ENCODE peak calls at places on chromosomes 4 and X, in nine cellular contexts. X is CD4-positive, alpha-beta T cell; W is Panc1; L is brain microvascular endothelial cell; H is cardiac muscle cell; R is pancreas; A is CD4-positive, CD25-positive, alpha-beta regulatory T cell; K is effector memory CD4-positive, alpha-beta T cell; G is substantia nigra. P is an unnamed sample.

GRCh38 chr4:126269106-126269505 is 954.4 kb downstream of the FAT4 start:
- DNase-seq in K (no peak), H (peak; percentile 82), A (no peak), R (no peak), L (no peak), X (no peak), G (no peak), W (no peak), P (no peak)

GRCh38 chrX:134006484-134007161 is 21.2 kb upstream of the GPC3 start:
- DNase-seq in K (no peak), G (no peak), W (no peak), L (no peak), A (no peak), R (no peak), X (no peak), H (no peak), P (no peak)

GRCh38 chrX:133337250-133337649 is 78.0 kb downstream of the GPC4 start:
- DNase-seq in G (no peak), K (no peak), R (peak; percentile 86), L (no peak), H (no peak), X (no peak), W (no peak), A (no peak), P (peak; percentile 80)

GRCh38 chr4:33831667-33832066 is 2412.6 kb downstream of the ARAP2 start:
- DNase-seq in A (no peak), W (no peak), G (no peak), X (no peak), K (no peak), L (no peak), R (no peak), H (peak; percentile 56), P (no peak)

GRCh38 chr4:38803833-38804653 is 548 bp downstream of the TLR1 start:
- DNase-seq in W (no peak), H (peak; percentile 31), X (no peak), G (no peak), R (no peak), K (no peak), L (no peak), A (peak; percentile 48), P (no peak)

GRCh38 chrX:51860679-51861078 is 32.7 kb upstream of the MAGED1 start:
- DNase-seq in R (no peak), L (no peak), W (no peak), K (no peak), X (no peak), A (peak; percentile 1), H (peak; percentile 63), G (no peak), P (peak; percentile 28)

GRCh38 chr4:140755811-140756291 is 334 bp downstream of the TBC1D9 start:
- DNase-seq in L (no peak), K (no peak), G (no peak), H (peak; percentile 67), A (peak; percentile 18), X (no peak), W (no peak), R (peak; percentile 52), P (peak; percentile 46)

GRCh38 chr4:35252866-35253265 is 991.4 kb downstream of the ARAP2 start:
- DNase-seq in A (no peak), K (no peak), G (no peak), R (no peak), L (no peak), X (no peak), W (no peak), H (no peak), P (no peak)

GRCh38 chr4:32485976-32486375 is 1765.8 kb downstream of the PCDH7 start:
- DNase-seq in R (no peak), A (no peak), G (no peak), H (peak; percentile 41), X (no peak), W (no peak), K (no peak), L (no peak), P (no peak)

GRCh38 chr4:8710946-8711345 is 118.4 kb downstream of the CPZ start:
- DNase-seq in L (no peak), G (no peak), W (no peak), X (no peak), R (no peak), K (no peak), H (no peak), A (no peak), P (peak; percentile 4)
- H3K27ac ChIP-seq in L (no peak overlapping the region), G (no peak overlapping the region), W (no peak overlapping the region), X (no peak overlapping the region), R (no peak overlapping the region), K (no peak overlapping the region), H (no peak overlapping the region), A (no peak overlapping the region), P (no peak overlapping the region)

GRCh38 chr4:113962719-113963274 is 16.6 kb downstream of the ARSJ start:
- DNase-seq in A (no peak), L (no peak), R (no peak), G (no peak), X (no peak), H (no peak), K (no peak), W (no peak), P (no peak)
- H3K27ac ChIP-seq in A (no peak overlapping the region), L (no peak overlapping the region), R (no peak overlapping the region), G (no peak overlapping the region), X (no peak overlapping the region), H (no peak overlapping the region), K (no peak overlapping the region), W (peak overlapping the region; percentile 99), P (no peak overlapping the region)

GRCh38 chr4:110907801-110908313 is 285.0 kb upstream of the PITX2 start:
- DNase-seq in L (no peak), A (no peak), K (no peak), G (no peak), H (no peak), R (no peak), X (no peak), W (no peak), P (no peak)
- H3K27ac ChIP-seq in L (no peak overlapping the region), A (no peak overlapping the region), K (no peak overlapping the region), G (no peak overlapping the region), H (no peak overlapping the region), R (no peak overlapping the region), X (no peak overlapping the region), W (no peak overlapping the region), P (no peak overlapping the region)

DNA sequence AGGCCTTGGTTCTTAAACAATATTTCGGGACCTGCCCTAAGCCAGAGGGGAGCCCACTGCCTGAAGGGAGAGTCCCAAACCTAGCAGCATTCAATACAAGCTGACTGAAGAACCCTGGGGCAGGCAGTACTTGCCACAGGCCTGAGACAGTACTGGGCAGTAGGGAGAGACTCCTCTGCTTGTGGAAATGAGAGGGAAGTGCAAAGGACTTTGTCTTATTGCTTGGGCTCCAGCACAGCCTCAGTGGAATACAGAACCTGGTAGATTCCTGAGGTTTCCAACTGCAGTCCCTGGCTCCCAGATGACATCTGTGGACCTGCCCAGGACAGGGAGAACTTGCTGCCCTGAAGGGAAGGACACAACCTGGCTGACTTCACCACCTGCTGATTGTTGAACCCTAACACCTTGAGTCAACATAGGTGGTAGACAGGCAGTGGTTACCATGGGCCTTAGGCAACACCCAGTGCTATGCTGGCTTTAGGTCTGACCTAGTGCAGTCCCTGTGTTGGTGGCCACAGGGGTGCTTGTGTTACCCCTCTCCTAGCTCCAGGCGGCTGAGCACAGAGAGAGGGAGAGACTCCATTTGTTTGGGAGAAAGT is 20.3 kb upstream of the ABCG2 start:
- DNase-seq in H (no peak), X (no peak), G (no peak), W (no peak), K (no peak), L (no peak), A (no peak), R (no peak), P (no peak)
- H3K27ac ChIP-seq in H (no peak overlapping the region), X (no peak overlapping the region), G (no peak overlapping the region), W (no peak overlapping the region), K (no peak overlapping the region), L (no peak overlapping the region), A (no peak overlapping the region), R (no peak overlapping the region), P (no peak overlapping the region)

GRCh38 chrX:41005445-41005992 is 79.7 kb upstream of the USP9X start:
- DNase-seq in G (no peak), K (no peak), H (no peak), X (no peak), A (no peak), L (no peak), W (no peak), R (no peak), P (no peak)

GRCh38 chrX:41001327-41001726 is 83.9 kb upstream of the USP9X start:
- DNase-seq in A (no peak), K (no peak), L (no peak), G (no peak), H (peak; percentile 7), R (no peak), X (no peak), W (no peak), P (no peak)

GRCh38 chrX:40998123-40998522 is 87.1 kb upstream of the USP9X start:
- DNase-seq in W (no peak), A (no peak), L (no peak), G (no peak), X (no peak), R (no peak), K (no peak), H (no peak), P (no peak)

GRCh38 chrX:41003501-41004286 is 81.6 kb upstream of the USP9X start:
- DNase-seq in K (no peak), R (no peak), H (no peak), L (no peak), G (no peak), W (no peak), X (no peak), A (no peak), P (no peak)

GRCh38 chrX:41002021-41002420 is 83.2 kb upstream of the USP9X start:
- DNase-seq in X (no peak), A (no peak), R (no peak), W (no peak), K (no peak), H (no peak), L (no peak), G (no peak), P (no peak)
- H3K27ac ChIP-seq in X (no peak overlapping the region), A (no peak overlapping the region), R (no peak overlapping the region), W (no peak overlapping the region), K (no peak overlapping the region), H (no peak overlapping the region), L (no peak overlapping the region), G (no peak overlapping the region), P (no peak overlapping the region)